ENCODE peak calls at places on chromosomes 13 and 19, in eight cellular contexts. E is activated T-helper 9 cell treated with anti-CD3 and anti-CD28 coated beads, Interleukin-2, amount 50 U/mL, for 16 hours; Q is HuH-7; C is GM12892; B is stimulated activated naive CD8-positive, alpha-beta T cell treated with anti-CD3 and anti-CD28 coated beads, Interleukin-15, Interleukin-2, amounts not matched to agents 100 U/mL and 50 U/mL, for 24 hours; Z is anterior cingulate cortex; S is cardiac muscle cell; O is adipocyte. W is an unnamed sample.

GRCh38 chr19:1566392-1567115 is 1.6 kb downstream of the MEX3D start:
- DNase-seq in E (no peak), Q (peak), C (no peak), B (no peak), Z (peak), S (peak), O (peak), W (no peak)

GRCh38 chr13:74305876-74306275 is 171.7 kb upstream of the KLF12 start:
- DNase-seq in E (no peak), Q (no peak), C (no peak), B (no peak), Z (no peak), S (no peak), O (peak), W (no peak)

GRCh38 chr19:12773571-12773970 is 1.8 kb downstream of the HOOK2 start:
- DNase-seq in E (no peak), Q (no peak), C (no peak), B (no peak), Z (no peak), S (no peak), O (peak), W (peak)

GRCh38 chr19:41930926-41931592 is 2.8 kb upstream of the ERFL start:
- DNase-seq in E (no peak), Q (no peak), C (no peak), B (no peak), Z (no peak), S (no peak), O (peak), W (peak)

GRCh38 chr19:38691938-38692457 is 44.5 kb downstream of the ACTN4 start:
- DNase-seq in E (no peak), Q (no peak), C (no peak), B (no peak), Z (no peak), S (no peak), O (peak), W (no peak)

GRCh38 chr19:16125738-16126495 is 14.2 kb downstream of the RAB8A start:
- DNase-seq in E (no peak), Q (no peak), C (no peak), B (no peak), Z (no peak), S (no peak), O (no peak), W (no peak)

GRCh38 chr13:78603240-78603947 is at the start of gene POU4F1:
- DNase-seq in E (no peak), Q (no peak), C (peak), B (peak), Z (no peak), S (peak), O (no peak), W (peak)

GRCh38 chr19:872266-872951 is 12.9 kb downstream of the CFD start:
- DNase-seq in E (peak), Q (peak), C (peak), B (peak), Z (no peak), S (peak), O (peak), W (peak)

GRCh38 chr19:29843180-29844051 is 31.6 kb downstream of the CCNE1 start:
- DNase-seq in E (no peak), Q (no peak), C (no peak), B (no peak), Z (no peak), S (peak), O (peak), W (no peak)

GRCh38 chr13:107289540-107289939 is 721.6 kb upstream of the ARGLU1 start:
- DNase-seq in E (no peak), Q (no peak), C (no peak), B (no peak), Z (no peak), S (no peak), O (peak), W (no peak)

GRCh38 chr19:1433119-1434039 is 4.8 kb upstream of the RPS15 start:
- DNase-seq in E (no peak), Q (no peak), C (no peak), B (no peak), Z (no peak), S (no peak), O (no peak), W (no peak)

GRCh38 chr13:43411211-43411610 is 375.6 kb downstream of the ENOX1 start:
- DNase-seq in E (no peak), Q (no peak), C (no peak), B (no peak), Z (no peak), S (no peak), O (no peak), W (no peak)

GRCh38 chr13:31797154-31797775 is 57.9 kb downstream of the RXFP2 start:
- DNase-seq in E (no peak), Q (peak), C (no peak), B (no peak), Z (no peak), S (peak), O (peak), W (no peak)

GRCh38 chr19:43596842-43597461 is 557 bp downstream of the ZNF576 start:
- DNase-seq in E (no peak), Q (no peak), C (no peak), B (peak), Z (no peak), S (no peak), O (peak), W (peak)